ENCODE peak calls at places on chromosomes 6 and 20, in six cellular contexts. A, Y, L, S, X and R are unnamed samples.
A peak's percentile ranks its signal among the peaks of the same experiment; 100 is the strongest.

GRCh38 chr6:73076211-73076610 is 149.1 kb downstream of the KHDC1L start:
- DNase-seq in A (no peak), X (peak; percentile 64), S (no peak), Y (no peak), L (no peak), R (no peak)

GRCh38 chr20:19915111-19915798 is 101.9 kb upstream of the NAA20 start:
- DNase-seq in L (peak; percentile 80), S (no peak), A (no peak), Y (no peak), X (no peak), R (no peak)

GRCh38 chr6:148747145-148747492 is 289 bp downstream of the UST start:
- DNase-seq in S (no peak), L (peak; percentile 91), Y (peak; percentile 61), X (peak; percentile 43), A (no peak), R (no peak)

GRCh38 chr6:125212377-125212776 is 58.8 kb downstream of the TPD52L1 start:
- DNase-seq in S (no peak), X (no peak), Y (no peak), L (no peak), A (no peak), R (no peak)

GRCh38 chr20:2131366-2131765 is 29.7 kb downstream of the STK35 start:
- DNase-seq in A (no peak), L (no peak), Y (no peak), X (peak; percentile 65), S (no peak), R (no peak)

GRCh38 chr6:95233879-95234278 is 343.5 kb upstream of the MANEA start:
- DNase-seq in L (no peak), X (no peak), Y (no peak), S (no peak), A (no peak), R (no peak)

GRCh38 chr20:2403291-2404052 is 22.8 kb downstream of the TGM6 start:
- DNase-seq in Y (no peak), A (no peak), L (peak; percentile 53), X (no peak), S (no peak), R (no peak)

GRCh38 chr20:16607364-16608264 is 34.4 kb upstream of the KIF16B start:
- DNase-seq in Y (no peak), X (no peak), A (no peak), S (no peak), L (no peak), R (no peak)

GRCh38 chr6:142913511-142914047 is 31.4 kb downstream of the HIVEP2 start:
- DNase-seq in A (no peak), S (no peak), Y (no peak), X (no peak), L (no peak), R (no peak)

GRCh38 chr20:4925842-4926530 is 75.3 kb downstream of the SLC23A2 start:
- DNase-seq in L (peak; percentile 81), Y (peak; percentile 69), X (peak; percentile 62), S (no peak), A (no peak), R (no peak)

GRCh38 chr6:156777866-156778614 is 862 bp downstream of the ARID1B start:
- DNase-seq in L (peak; percentile 94), S (peak; percentile 61), Y (peak; percentile 49), A (no peak), X (peak; percentile 66), R (peak; percentile 78)

GRCh38 chr6:69973763-69974162 is 107.4 kb downstream of the COL19A1 start:
- DNase-seq in X (no peak), A (no peak), S (no peak), Y (no peak), L (no peak), R (no peak)

GRCh38 chr6:91487729-91488392 is 901.0 kb upstream of the MAP3K7 start:
- DNase-seq in Y (no peak), A (no peak), S (no peak), X (peak; percentile 5), L (no peak), R (no peak)

GRCh38 chr20:39861381-39861780 is 827.7 kb downstream of the MAFB start:
- DNase-seq in Y (no peak), S (peak; percentile 89), X (no peak), L (no peak), A (no peak), R (no peak)